ENCODE peak calls at places on chromosomes 12 and 14, in eight cellular contexts. F is natural killer cell, T is upper lobe of right lung, B is H9, W is Calu3, L is adrenal gland, X is heart left ventricle, E is tibial artery. J is an unnamed sample.

GRCh38 chr12:84793558-84794367 is 118.8 kb downstream of the SLC6A15 start:
- DNase-seq in T (no peak), B (no peak), F (no peak), L (no peak), E (no peak), W (no peak), X (no peak), J (no peak)

GRCh38 chr12:64392221-64392620 is 1.7 kb upstream of the C12orf56 start:
- DNase-seq in T (no peak), E (no peak), W (peak; percentile 45), B (no peak), L (no peak), F (no peak), X (no peak), J (no peak)

GRCh38 chr14:33432407-33433023 is 493.8 kb downstream of the NPAS3 start:
- DNase-seq in X (no peak), T (no peak), L (peak; percentile 63), E (no peak), W (no peak), F (no peak), B (no peak), J (no peak)

GRCh38 chr12:81332054-81332453 is 254.2 kb downstream of the ACSS3 start:
- DNase-seq in W (no peak), B (no peak), L (no peak), X (no peak), F (no peak), T (no peak), E (no peak), J (no peak)

GRCh38 chr12:6921996-6922935 is 5.5 kb upstream of the ATN1 start:
- DNase-seq in E (peak; percentile 62), W (no peak), L (no peak), B (no peak), F (no peak), X (no peak), T (no peak), J (no peak)

GRCh38 chr12:53292441-53292840 is 2.9 kb upstream of the PFDN5 start:
- DNase-seq in L (no peak), T (no peak), X (no peak), E (no peak), B (no peak), F (no peak), W (no peak), J (no peak)

GRCh38 chr12:122123761-122124145 is 45.2 kb downstream of the MLXIP start:
- DNase-seq in T (no peak), X (no peak), W (no peak), B (no peak), L (no peak), F (no peak), E (no peak), J (no peak)

GRCh38 chr12:12733118-12733517 is 15.9 kb downstream of the CDKN1B start:
- DNase-seq in L (no peak), X (no peak), B (no peak), T (no peak), F (no peak), W (no peak), E (no peak), J (no peak)

GRCh38 chr14:55301722-55302121 is 30.5 kb downstream of the FBXO34 start:
- DNase-seq in W (peak; percentile 13), F (no peak), X (no peak), L (no peak), T (no peak), B (no peak), E (no peak), J (no peak)

GRCh38 chr12:104177336-104177662 is 38.3 kb upstream of the TXNRD1 start:
- DNase-seq in B (no peak), F (no peak), L (no peak), E (no peak), X (no peak), T (no peak), W (no peak), J (no peak)

GRCh38 chr12:104175726-104176247 is 37.8 kb upstream of the NFYB start:
- DNase-seq in X (no peak), T (no peak), L (no peak), F (no peak), B (no peak), E (no peak), W (no peak), J (no peak)

GRCh38 chr12:104181313-104181712 is 34.3 kb upstream of the TXNRD1 start:
- DNase-seq in L (no peak), B (no peak), E (no peak), F (no peak), W (no peak), X (no peak), T (no peak), J (no peak)

GRCh38 chr12:104180389-104180788 is 35.2 kb upstream of the TXNRD1 start:
- DNase-seq in E (no peak), L (no peak), W (no peak), F (no peak), T (no peak), B (no peak), X (no peak), J (no peak)

GRCh38 chr12:104177663-104178501 is 37.7 kb upstream of the TXNRD1 start:
- DNase-seq in X (peak; percentile 53), F (no peak), E (peak; percentile 94), B (no peak), L (peak; percentile 96), T (peak; percentile 69), W (peak; percentile 63), J (no peak)
- TF ChIP-seq CTCF in X (no peak), F (no peak), E (no peak), B (no peak), L (no peak), T (peak; percentile 38), W (no peak), J (no peak)

DNA sequence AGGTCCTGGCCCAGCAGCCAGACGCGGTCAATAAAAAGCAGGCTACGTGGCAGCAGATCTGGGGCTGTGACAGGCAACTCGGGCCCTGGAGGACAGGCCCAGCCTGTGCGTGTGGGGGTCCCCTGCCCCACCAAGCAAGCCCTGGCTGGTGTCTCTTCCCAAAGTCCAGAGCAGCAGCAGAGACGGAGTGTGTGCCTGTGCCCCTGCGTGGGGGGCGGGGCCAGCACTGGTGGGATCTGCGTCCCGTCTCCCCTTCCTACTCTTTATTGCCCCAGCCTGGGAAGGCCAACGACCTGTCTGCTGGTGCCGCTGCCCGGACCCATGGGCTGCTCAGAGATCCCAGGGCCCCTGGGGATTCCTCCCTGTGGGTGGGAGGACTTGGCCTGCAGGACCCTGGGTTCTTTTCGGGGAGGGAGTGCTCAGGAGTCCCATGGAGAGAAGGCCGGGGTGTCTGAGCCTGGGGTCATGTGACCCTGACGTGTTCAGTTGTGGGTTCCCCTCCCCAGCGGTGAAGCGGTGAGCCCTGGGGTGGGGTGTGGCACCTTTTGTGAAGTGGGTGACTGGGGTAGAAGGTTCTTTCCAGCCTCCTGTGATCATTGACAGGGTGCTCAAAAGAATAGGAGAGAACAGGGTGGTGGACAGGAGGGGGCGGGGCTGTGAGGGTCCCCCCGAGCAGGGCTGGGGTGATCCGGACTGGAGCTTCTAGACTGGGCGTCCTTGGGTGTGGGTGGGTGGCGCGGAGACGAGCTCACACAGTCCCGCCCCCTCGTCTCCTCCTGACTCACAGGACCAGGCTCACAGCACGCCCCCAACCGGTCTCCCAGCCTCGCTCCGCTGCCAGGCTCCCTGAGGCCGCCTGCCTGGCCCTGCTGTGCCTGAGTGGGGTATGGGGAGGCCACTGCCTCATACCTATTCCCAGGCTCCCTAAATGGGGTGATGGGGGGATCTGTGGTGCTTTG is 22.4 kb downstream of the ASPG start:
- DNase-seq in W (peak; percentile 56), T (peak; percentile 68), L (no peak), B (peak; percentile 37), E (peak; percentile 60), X (no peak), F (no peak), J (no peak)
- TF ChIP-seq CTCF in W (no peak), T (no peak), L (no peak), B (no peak), E (no peak), X (no peak), F (no peak), J (no peak)

DNA sequence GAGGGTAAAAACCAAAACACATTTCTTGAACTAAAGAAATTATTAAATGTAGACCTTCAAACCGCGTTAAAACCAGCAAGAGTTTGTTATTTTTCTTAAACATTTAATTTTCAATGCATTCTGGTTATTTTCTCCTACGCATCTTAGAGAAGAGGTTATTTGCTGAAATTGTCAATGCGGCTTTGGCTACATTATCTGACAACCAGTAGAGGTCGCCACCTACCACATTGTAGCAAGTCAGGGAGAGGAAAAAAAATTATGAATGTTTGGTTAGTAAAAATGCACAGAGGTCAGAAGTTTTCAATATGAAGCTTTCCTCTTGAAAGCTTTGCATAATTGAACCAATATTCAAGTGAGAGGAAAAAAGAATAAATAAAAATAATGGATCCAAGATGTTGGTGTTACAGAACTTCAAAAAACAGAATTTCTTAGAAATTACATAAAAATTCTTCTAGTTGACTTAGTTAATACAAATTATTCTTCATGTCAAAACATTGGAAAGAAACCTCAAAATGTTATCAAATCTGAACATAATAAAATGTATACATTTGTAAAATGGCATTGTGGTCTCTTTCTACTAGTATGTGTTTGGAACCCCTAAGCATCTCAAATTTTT is 159.4 kb upstream of the TMTC2 start:
- DNase-seq in F (no peak), T (no peak), E (no peak), X (peak; percentile 17), L (peak; percentile 53), B (no peak), W (peak; percentile 62), J (no peak)
- TF ChIP-seq CTCF in F (peak; percentile 43), T (peak; percentile 74), E (peak; percentile 38), X (peak; percentile 85), L (peak; percentile 81), B (peak; percentile 93), W (peak; percentile 36), J (peak; percentile 95)

DNA sequence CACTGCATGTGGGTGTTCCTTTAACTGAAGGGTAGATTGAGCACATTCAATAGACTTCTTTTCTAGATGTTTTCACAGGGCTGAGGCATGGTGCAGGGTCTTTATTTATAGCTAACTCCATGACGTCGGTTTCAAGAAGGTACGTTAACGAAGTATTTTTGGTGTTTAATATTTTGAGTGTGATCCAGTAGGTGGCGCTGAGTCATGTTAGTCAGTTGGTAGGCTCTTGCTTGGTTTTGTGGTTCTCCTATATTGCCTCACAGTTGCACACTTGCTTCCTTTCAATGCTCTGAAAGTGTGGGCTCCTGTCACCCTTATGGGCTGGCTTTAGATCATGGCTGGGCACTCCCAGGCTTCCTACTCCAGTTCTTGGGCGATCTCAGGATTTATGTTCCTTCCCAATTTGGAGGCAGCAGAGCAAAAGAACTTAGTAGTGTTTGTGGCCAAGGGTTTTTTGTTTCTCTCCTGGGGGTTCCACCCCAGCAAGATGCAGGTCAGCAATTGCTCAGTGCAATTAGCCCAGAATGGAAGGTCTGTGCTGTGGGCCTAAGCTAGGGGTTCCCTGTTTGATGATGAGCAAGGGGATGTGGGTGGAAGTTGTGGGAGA is 471.6 kb upstream of the FOXG1 start:
- DNase-seq in X (no peak), B (no peak), W (peak; percentile 6), F (no peak), L (no peak), E (no peak), T (no peak), J (no peak)
- TF ChIP-seq CTCF in X (no peak), B (peak; percentile 66), W (no peak), F (no peak), L (no peak), E (no peak), T (peak; percentile 30), J (peak; percentile 55)

GRCh38 chr14:92352158-92352985 is 29.4 kb downstream of the SLC24A4 start:
- DNase-seq in W (no peak), F (no peak), T (no peak), B (peak; percentile 43), L (no peak), X (no peak), E (no peak), J (no peak)
- TF ChIP-seq CTCF in W (peak; percentile 12), F (no peak), T (peak; percentile 37), B (peak; percentile 86), L (no peak), X (peak; percentile 11), E (no peak), J (peak; percentile 42)

GRCh38 chr12:2682301-2683282 is 112.2 kb upstream of the FKBP4 start:
- DNase-seq in X (no peak), T (no peak), E (no peak), F (peak; percentile 33), L (no peak), B (peak; percentile 91), W (peak; percentile 50), J (no peak)
- TF ChIP-seq CTCF in X (peak; percentile 45), T (peak; percentile 27), E (no peak), F (peak; percentile 72), L (peak; percentile 28), B (peak; percentile 67), W (peak; percentile 17), J (peak; percentile 64)

J was measured in progenitor cell of endocrine pancreas.